ENCODE peak calls at places on chromosome 16, in eight cellular contexts. G, U, I, Y, X, V, L and H are unnamed samples.
A peak's percentile ranks its signal among the peaks of the same experiment; 100 is the strongest.

GRCh38 chr16:77387810-77388209 is 47.0 kb downstream of the ADAMTS18 start:
- DNase-seq in G (no peak), U (no peak), I (no peak), Y (no peak), X (no peak), V (no peak), L (no peak), H (no peak)

GRCh38 chr16:29857133-29857760 is 5.8 kb downstream of the CDIPT start:
- DNase-seq in G (no peak), U (no peak), I (no peak), Y (no peak), X (peak; percentile 33), V (no peak), L (no peak), H (peak; percentile 56)

GRCh38 chr16:88503374-88503770 is 50.3 kb downstream of the ZFPM1 start:
- DNase-seq in G (no peak), U (no peak), I (no peak), Y (no peak), X (peak; percentile 39), V (no peak), L (no peak), H (no peak)

GRCh38 chr16:19698480-19699465 is 19.3 kb downstream of the KNOP1 start:
- DNase-seq in G (no peak), U (no peak), I (no peak), Y (no peak), X (no peak), V (no peak), L (no peak), H (no peak)

GRCh38 chr16:51757124-51757470 is 606.0 kb upstream of the SALL1 start:
- DNase-seq in G (no peak), U (no peak), I (no peak), Y (no peak), X (no peak), V (no peak), L (no peak), H (no peak)

GRCh38 chr16:72913551-72913950 is 134.4 kb downstream of the ZFHX3 start:
- DNase-seq in G (no peak), U (no peak), I (no peak), Y (no peak), X (no peak), V (no peak), L (no peak), H (no peak)

GRCh38 chr16:4351880-4352279 is 759 bp upstream of the PAM16 start:
- DNase-seq in G (no peak), U (no peak), I (no peak), Y (no peak), X (peak; percentile 62), V (no peak), L (no peak), H (no peak)

GRCh38 chr16:17556276-17557052 is 85.7 kb upstream of the XYLT1 start:
- DNase-seq in G (no peak), U (no peak), I (no peak), Y (peak; percentile 13), X (peak; percentile 0), V (peak; percentile 72), L (no peak), H (no peak)